ENCODE peak calls at places on chromosomes 7 and 10, in four cellular contexts. U is CD8-positive, alpha-beta memory T cell; O is substantia nigra; N is Ammon's horn. E is an unnamed sample.

GRCh38 chr10:124222298-124223000 is 129.1 kb upstream of the CHST15 start:
- DNase-seq in O (no peak), U (no peak), N (no peak), E (no peak)

GRCh38 chr10:23110722-23111660 is 15.6 kb downstream of the MSRB2 start:
- DNase-seq in U (no peak), O (peak), N (no peak), E (no peak)

GRCh38 chr10:70615784-70616511 is 13.4 kb upstream of the PRF1 start:
- DNase-seq in O (no peak), N (no peak), U (no peak), E (no peak)

GRCh38 chr7:104951546-104951945 is 62.5 kb upstream of the KMT2E start:
- DNase-seq in U (no peak), O (no peak), N (no peak), E (no peak)

GRCh38 chr10:14604181-14605142 is 170.2 kb downstream of the FAM107B start:
- DNase-seq in U (peak), N (peak), O (peak), E (peak)

GRCh38 chr7:28613262-28613661 is 200.9 kb downstream of the CREB5 start:
- DNase-seq in O (no peak), U (no peak), N (no peak), E (no peak)

GRCh38 chr10:103548581-103549348 is 55.3 kb downstream of the NEURL1 start:
- DNase-seq in N (no peak), O (no peak), U (no peak), E (no peak)

GRCh38 chr7:27148031-27148775 is 629 bp upstream of the HOXA6 start:
- DNase-seq in O (no peak), U (no peak), N (no peak), E (no peak)

GRCh38 chr7:31896929-31897328 is 173.3 kb downstream of the PDE1C start:
- DNase-seq in U (no peak), N (no peak), O (no peak), E (no peak)

GRCh38 chr10:69316313-69317059 is 38.2 kb downstream of the HK1 start:
- DNase-seq in O (no peak), N (no peak), U (no peak), E (no peak)

GRCh38 chr7:80876894-80877414 is 41.9 kb downstream of the SEMA3C start:
- DNase-seq in N (no peak), U (no peak), O (no peak), E (no peak)

GRCh38 chr7:127580612-127581011 is 4.8 kb downstream of the GCC1 start:
- DNase-seq in N (no peak), O (no peak), U (no peak), E (no peak)

GRCh38 chr10:7192041-7192440 is 218.8 kb downstream of the SFMBT2 start:
- DNase-seq in O (no peak), N (no peak), U (no peak), E (no peak)

GRCh38 chr7:18262054-18262453 is 233.5 kb upstream of the HDAC9 start:
- DNase-seq in U (no peak), O (no peak), N (no peak), E (no peak)